ENCODE peak calls at places on chromosomes 11 and 22, in ten cellular contexts. One of them, this sample, is unnamed.

GRCh38 chr22:42766860-42767259 is 46.2 kb upstream of the A4GALT start:
- DNase-seq in colonic mucosa: no peak
- DNase-seq in BJ: no peak
- DNase-seq in stomach: no peak
- DNase-seq in vagina: no peak
- DNase-seq in SK-N-SH: no peak
- DNase-seq in CD8-positive, alpha-beta T cell: no peak
- DNase-seq in bronchial epithelial cell: peak; percentile 22
- DNase-seq in pancreas: no peak
- DNase-seq in heart right ventricle: no peak
- DNase-seq in this sample: peak; percentile 58

GRCh38 chr11:70270877-70271634 is 566 bp downstream of the PPFIA1 start:
- DNase-seq in colonic mucosa: peak; percentile 36
- DNase-seq in BJ: peak; percentile 18
- DNase-seq in stomach: peak; percentile 33
- DNase-seq in vagina: no peak
- DNase-seq in SK-N-SH: peak; percentile 85
- DNase-seq in CD8-positive, alpha-beta T cell: peak; percentile 52
- DNase-seq in bronchial epithelial cell: peak; percentile 42
- DNase-seq in pancreas: peak; percentile 66
- DNase-seq in heart right ventricle: peak; percentile 47
- DNase-seq in this sample: peak; percentile 73

GRCh38 chr11:15232496-15232895 is 117.8 kb downstream of the INSC start:
- DNase-seq in colonic mucosa: no peak
- DNase-seq in BJ: no peak
- DNase-seq in stomach: no peak
- DNase-seq in vagina: no peak
- DNase-seq in SK-N-SH: no peak
- DNase-seq in CD8-positive, alpha-beta T cell: no peak
- DNase-seq in bronchial epithelial cell: no peak
- DNase-seq in pancreas: no peak
- DNase-seq in heart right ventricle: no peak
- DNase-seq in this sample: no peak

GRCh38 chr11:120031612-120032600 is 106.0 kb downstream of the TRIM29 start:
- DNase-seq in colonic mucosa: no peak
- DNase-seq in BJ: no peak
- DNase-seq in stomach: no peak
- DNase-seq in vagina: peak; percentile 91
- DNase-seq in SK-N-SH: no peak
- DNase-seq in CD8-positive, alpha-beta T cell: no peak
- DNase-seq in bronchial epithelial cell: no peak
- DNase-seq in pancreas: no peak
- DNase-seq in heart right ventricle: no peak
- DNase-seq in this sample: no peak

GRCh38 chr22:32967285-32968101 is 90.7 kb downstream of the SYN3 start:
- DNase-seq in colonic mucosa: no peak
- DNase-seq in BJ: no peak
- DNase-seq in stomach: no peak
- DNase-seq in vagina: no peak
- DNase-seq in SK-N-SH: no peak
- DNase-seq in CD8-positive, alpha-beta T cell: no peak
- DNase-seq in bronchial epithelial cell: no peak
- DNase-seq in pancreas: no peak
- DNase-seq in heart right ventricle: no peak
- DNase-seq in this sample: no peak

GRCh38 chr11:2574553-2575535 is 125.0 kb downstream of the KCNQ1OT1 start:
- DNase-seq in colonic mucosa: peak; percentile 44
- DNase-seq in BJ: no peak
- DNase-seq in stomach: peak; percentile 89
- DNase-seq in vagina: no peak
- DNase-seq in SK-N-SH: no peak
- DNase-seq in CD8-positive, alpha-beta T cell: no peak
- DNase-seq in bronchial epithelial cell: peak; percentile 67
- DNase-seq in pancreas: peak; percentile 24
- DNase-seq in heart right ventricle: peak; percentile 4
- DNase-seq in this sample: peak; percentile 6

GRCh38 chr11:47204633-47204989 is 10.2 kb upstream of the DDB2 start:
- DNase-seq in colonic mucosa: no peak
- DNase-seq in BJ: no peak
- DNase-seq in stomach: no peak
- DNase-seq in vagina: no peak
- DNase-seq in SK-N-SH: no peak
- DNase-seq in CD8-positive, alpha-beta T cell: no peak
- DNase-seq in bronchial epithelial cell: peak; percentile 87
- DNase-seq in pancreas: no peak
- DNase-seq in heart right ventricle: no peak
- DNase-seq in this sample: peak; percentile 73

GRCh38 chr22:43978558-43978957 is 23.3 kb downstream of the SAMM50 start:
- DNase-seq in colonic mucosa: no peak
- DNase-seq in BJ: no peak
- DNase-seq in stomach: no peak
- DNase-seq in vagina: no peak
- DNase-seq in SK-N-SH: no peak
- DNase-seq in CD8-positive, alpha-beta T cell: no peak
- DNase-seq in bronchial epithelial cell: no peak
- DNase-seq in pancreas: no peak
- DNase-seq in heart right ventricle: no peak
- DNase-seq in this sample: no peak

GRCh38 chr22:18110944-18111758 is 542 bp downstream of the TUBA8 start:
- DNase-seq in colonic mucosa: no peak
- DNase-seq in BJ: no peak
- DNase-seq in stomach: no peak
- DNase-seq in vagina: no peak
- DNase-seq in SK-N-SH: no peak
- DNase-seq in CD8-positive, alpha-beta T cell: no peak
- DNase-seq in bronchial epithelial cell: no peak
- DNase-seq in pancreas: no peak
- DNase-seq in heart right ventricle: no peak
- DNase-seq in this sample: no peak

GRCh38 chr22:17266261-17266971 is 47.2 kb upstream of the ADA2 start:
- DNase-seq in colonic mucosa: peak; percentile 79
- DNase-seq in BJ: no peak
- DNase-seq in stomach: no peak
- DNase-seq in vagina: no peak
- DNase-seq in SK-N-SH: no peak
- DNase-seq in CD8-positive, alpha-beta T cell: no peak
- DNase-seq in bronchial epithelial cell: no peak
- DNase-seq in pancreas: no peak
- DNase-seq in heart right ventricle: no peak
- DNase-seq in this sample: peak; percentile 26

GRCh38 chr11:59754494-59754858 is 700 bp upstream of the STX3 start:
- DNase-seq in colonic mucosa: peak; percentile 37
- DNase-seq in BJ: no peak
- DNase-seq in stomach: no peak
- DNase-seq in vagina: no peak
- DNase-seq in SK-N-SH: peak; percentile 39
- DNase-seq in CD8-positive, alpha-beta T cell: peak; percentile 22
- DNase-seq in bronchial epithelial cell: peak; percentile 21
- DNase-seq in pancreas: no peak
- DNase-seq in heart right ventricle: no peak
- DNase-seq in this sample: peak; percentile 42

GRCh38 chr11:127632546-127632945 is 632.0 kb upstream of the KIRREL3 start:
- DNase-seq in colonic mucosa: no peak
- DNase-seq in BJ: no peak
- DNase-seq in stomach: no peak
- DNase-seq in vagina: no peak
- DNase-seq in SK-N-SH: no peak
- DNase-seq in CD8-positive, alpha-beta T cell: no peak
- DNase-seq in bronchial epithelial cell: no peak
- DNase-seq in pancreas: no peak
- DNase-seq in heart right ventricle: no peak
- DNase-seq in this sample: no peak

GRCh38 chr22:23745780-23746179 is 5.1 kb downstream of the ZNF70 start:
- DNase-seq in colonic mucosa: no peak
- DNase-seq in BJ: no peak
- DNase-seq in stomach: peak; percentile 63
- DNase-seq in vagina: no peak
- DNase-seq in SK-N-SH: no peak
- DNase-seq in CD8-positive, alpha-beta T cell: no peak
- DNase-seq in bronchial epithelial cell: no peak
- DNase-seq in pancreas: no peak
- DNase-seq in heart right ventricle: no peak
- DNase-seq in this sample: no peak

GRCh38 chr11:83697518-83697917 is 411.4 kb upstream of the CCDC90B start:
- DNase-seq in colonic mucosa: no peak
- DNase-seq in BJ: no peak
- DNase-seq in stomach: no peak
- DNase-seq in vagina: no peak
- DNase-seq in SK-N-SH: no peak
- DNase-seq in CD8-positive, alpha-beta T cell: no peak
- DNase-seq in bronchial epithelial cell: no peak
- DNase-seq in pancreas: no peak
- DNase-seq in heart right ventricle: no peak
- DNase-seq in this sample: no peak

GRCh38 chr11:45355706-45356041 is 69.5 kb upstream of the SYT13 start:
- DNase-seq in colonic mucosa: no peak
- DNase-seq in BJ: no peak
- DNase-seq in stomach: peak; percentile 15
- DNase-seq in vagina: no peak
- DNase-seq in SK-N-SH: no peak
- DNase-seq in CD8-positive, alpha-beta T cell: no peak
- DNase-seq in bronchial epithelial cell: no peak
- DNase-seq in pancreas: no peak
- DNase-seq in heart right ventricle: no peak
- DNase-seq in this sample: no peak
- H3K27me3 ChIP-seq in colonic mucosa: no peaks in the 10 kb centered on the region
- H3K27me3 ChIP-seq in BJ: no peaks in the 10 kb centered on the region
- H3K27me3 ChIP-seq in stomach: peaks cover 3% of the 10 kb centered on the region
- H3K27me3 ChIP-seq in vagina: no peaks in the 10 kb centered on the region
- H3K27me3 ChIP-seq in SK-N-SH: no peaks in the 10 kb centered on the region
- H3K27me3 ChIP-seq in CD8-positive, alpha-beta T cell: no peaks in the 10 kb centered on the region
- H3K27me3 ChIP-seq in bronchial epithelial cell: peaks cover 2% of the 10 kb centered on the region
- H3K27me3 ChIP-seq in pancreas: no peaks in the 10 kb centered on the region
- H3K27me3 ChIP-seq in heart right ventricle: no peaks in the 10 kb centered on the region
- H3K27me3 ChIP-seq in this sample: peaks cover 13% of the 10 kb centered on the region

GRCh38 chr22:50406416-50407170 is 63.5 kb downstream of the PPP6R2 start:
- DNase-seq in colonic mucosa: no peak
- DNase-seq in BJ: no peak
- DNase-seq in stomach: no peak
- DNase-seq in vagina: no peak
- DNase-seq in SK-N-SH: no peak
- DNase-seq in CD8-positive, alpha-beta T cell: no peak
- DNase-seq in bronchial epithelial cell: no peak
- DNase-seq in pancreas: no peak
- DNase-seq in heart right ventricle: no peak
- DNase-seq in this sample: no peak
- TF ChIP-seq CTCF in colonic mucosa: no peak
- TF ChIP-seq CTCF in BJ: no peak
- TF ChIP-seq CTCF in stomach: no peak
- TF ChIP-seq CTCF in vagina: no peak
- TF ChIP-seq CTCF in SK-N-SH: no peak
- TF ChIP-seq CTCF in CD8-positive, alpha-beta T cell: no peak
- TF ChIP-seq CTCF in bronchial epithelial cell: no peak
- TF ChIP-seq CTCF in pancreas: no peak
- TF ChIP-seq CTCF in heart right ventricle: no peak
- TF ChIP-seq CTCF in this sample: no peak

GRCh38 chr22:26527574-26528465 is 15.5 kb upstream of the TFIP11 start:
- DNase-seq in colonic mucosa: no peak
- DNase-seq in BJ: no peak
- DNase-seq in stomach: no peak
- DNase-seq in vagina: no peak
- DNase-seq in SK-N-SH: no peak
- DNase-seq in CD8-positive, alpha-beta T cell: no peak
- DNase-seq in bronchial epithelial cell: no peak
- DNase-seq in pancreas: no peak
- DNase-seq in heart right ventricle: no peak
- DNase-seq in this sample: no peak

GRCh38 chr22:26524870-26525269 is 12.6 kb upstream of the TFIP11 start:
- DNase-seq in colonic mucosa: no peak
- DNase-seq in BJ: no peak
- DNase-seq in stomach: no peak
- DNase-seq in vagina: no peak
- DNase-seq in SK-N-SH: no peak
- DNase-seq in CD8-positive, alpha-beta T cell: no peak
- DNase-seq in bronchial epithelial cell: no peak
- DNase-seq in pancreas: no peak
- DNase-seq in heart right ventricle: no peak
- DNase-seq in this sample: no peak

GRCh38 chr22:26526165-26526564 is 13.9 kb upstream of the TFIP11 start:
- DNase-seq in colonic mucosa: no peak
- DNase-seq in BJ: no peak
- DNase-seq in stomach: no peak
- DNase-seq in vagina: no peak
- DNase-seq in SK-N-SH: no peak
- DNase-seq in CD8-positive, alpha-beta T cell: no peak
- DNase-seq in bronchial epithelial cell: no peak
- DNase-seq in pancreas: no peak
- DNase-seq in heart right ventricle: no peak
- DNase-seq in this sample: no peak

GRCh38 chr22:26529345-26529744 is 17.1 kb upstream of the TFIP11 start:
- DNase-seq in colonic mucosa: no peak
- DNase-seq in BJ: no peak
- DNase-seq in stomach: no peak
- DNase-seq in vagina: no peak
- DNase-seq in SK-N-SH: no peak
- DNase-seq in CD8-positive, alpha-beta T cell: no peak
- DNase-seq in bronchial epithelial cell: peak; percentile 79
- DNase-seq in pancreas: peak; percentile 51
- DNase-seq in heart right ventricle: no peak
- DNase-seq in this sample: peak; percentile 42

DNA sequence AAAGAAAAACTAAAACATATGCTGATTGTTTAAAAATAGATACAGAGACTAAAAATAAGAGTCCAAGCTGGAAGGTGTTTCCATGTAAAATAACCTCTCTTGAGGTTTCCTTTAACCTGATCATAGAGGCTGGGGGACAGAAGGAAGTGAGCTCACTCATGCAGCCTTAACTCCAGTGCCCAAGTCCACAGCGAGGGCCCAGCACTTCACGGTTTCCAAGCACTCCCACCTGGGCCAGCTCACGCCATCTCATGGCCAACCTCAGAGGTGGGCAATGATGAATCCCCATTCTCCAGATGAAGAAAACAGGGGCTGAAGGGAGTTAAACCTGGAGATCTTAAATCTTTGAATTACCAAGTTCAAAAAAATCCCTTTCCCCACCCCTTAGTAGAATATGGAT is 14.9 kb upstream of the TFIP11 start:
- DNase-seq in colonic mucosa: no peak
- DNase-seq in BJ: no peak
- DNase-seq in stomach: no peak
- DNase-seq in vagina: no peak
- DNase-seq in SK-N-SH: no peak
- DNase-seq in CD8-positive, alpha-beta T cell: no peak
- DNase-seq in bronchial epithelial cell: no peak
- DNase-seq in pancreas: no peak
- DNase-seq in heart right ventricle: no peak
- DNase-seq in this sample: no peak
- H3K4me3 ChIP-seq in colonic mucosa: no peak overlapping the region
- H3K4me3 ChIP-seq in BJ: no peak overlapping the region
- H3K4me3 ChIP-seq in stomach: no peak overlapping the region
- H3K4me3 ChIP-seq in vagina: no peak overlapping the region
- H3K4me3 ChIP-seq in SK-N-SH: no peak overlapping the region
- H3K4me3 ChIP-seq in CD8-positive, alpha-beta T cell: no peak overlapping the region
- H3K4me3 ChIP-seq in bronchial epithelial cell: no peak overlapping the region
- H3K4me3 ChIP-seq in pancreas: no peak overlapping the region
- H3K4me3 ChIP-seq in heart right ventricle: no peak overlapping the region
- H3K4me3 ChIP-seq in this sample: no peak overlapping the region

DNA sequence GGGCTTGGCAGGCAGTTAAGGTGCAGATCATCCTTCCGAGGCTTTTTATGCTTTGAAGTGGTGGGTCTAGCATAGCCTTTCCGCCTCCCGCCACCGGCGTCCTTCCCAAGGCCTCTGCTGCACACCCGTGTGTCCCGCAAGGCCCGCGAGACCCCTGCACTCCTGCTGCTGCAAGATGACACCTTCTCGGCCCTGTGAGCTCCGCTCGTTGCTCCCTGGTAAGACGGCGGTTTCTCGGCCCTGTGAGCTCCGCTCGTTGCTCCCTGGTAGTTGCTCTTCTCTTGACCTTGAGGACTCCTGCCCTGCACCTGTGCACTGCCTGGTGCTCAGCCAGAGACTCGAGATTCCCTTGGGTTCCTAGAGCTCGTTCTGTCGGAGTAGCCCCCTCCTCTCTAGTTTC is 17.9 kb upstream of the TRMU start:
- DNase-seq in colonic mucosa: no peak
- DNase-seq in BJ: no peak
- DNase-seq in stomach: no peak
- DNase-seq in vagina: no peak
- DNase-seq in SK-N-SH: no peak
- DNase-seq in CD8-positive, alpha-beta T cell: no peak
- DNase-seq in bronchial epithelial cell: no peak
- DNase-seq in pancreas: no peak
- DNase-seq in heart right ventricle: no peak
- DNase-seq in this sample: no peak
- H3K27me3 ChIP-seq in colonic mucosa: no peaks in the 10 kb centered on the region
- H3K27me3 ChIP-seq in BJ: no peaks in the 10 kb centered on the region
- H3K27me3 ChIP-seq in stomach: no peaks in the 10 kb centered on the region
- H3K27me3 ChIP-seq in vagina: no peaks in the 10 kb centered on the region
- H3K27me3 ChIP-seq in SK-N-SH: no peaks in the 10 kb centered on the region
- H3K27me3 ChIP-seq in CD8-positive, alpha-beta T cell: no peaks in the 10 kb centered on the region
- H3K27me3 ChIP-seq in bronchial epithelial cell: no peaks in the 10 kb centered on the region
- H3K27me3 ChIP-seq in pancreas: no peaks in the 10 kb centered on the region
- H3K27me3 ChIP-seq in heart right ventricle: no peaks in the 10 kb centered on the region
- H3K27me3 ChIP-seq in this sample: no peaks in the 10 kb centered on the region